ENCODE peak calls at places on chromosomes 11 and 22, in four cellular contexts. One of them, this sample, is unnamed.

GRCh38 chr22:27581241-27581640 is 220.3 kb downstream of the MN1 start:
- DNase-seq in naive B cell: no peak
- DNase-seq in activated naive CD4-positive, alpha-beta T cell treated with anti-CD3 and anti-CD28 coated beads, Interleukin-2, amount 50 U/mL, for 72 hours: no peak
- DNase-seq in left ventricle myocardium inferior: no peak
- DNase-seq in this sample: no peak

GRCh38 chr11:62600367-62601113 is 1.1 kb downstream of the MTA2 start:
- DNase-seq in naive B cell: no peak
- DNase-seq in activated naive CD4-positive, alpha-beta T cell treated with anti-CD3 and anti-CD28 coated beads, Interleukin-2, amount 50 U/mL, for 72 hours: no peak
- DNase-seq in left ventricle myocardium inferior: no peak
- DNase-seq in this sample: no peak

GRCh38 chr11:65968600-65969482 is 7.3 kb downstream of the SART1 start:
- DNase-seq in naive B cell: no peak
- DNase-seq in activated naive CD4-positive, alpha-beta T cell treated with anti-CD3 and anti-CD28 coated beads, Interleukin-2, amount 50 U/mL, for 72 hours: no peak
- DNase-seq in left ventricle myocardium inferior: no peak
- DNase-seq in this sample: no peak

GRCh38 chr11:47766363-47767227 is 546 bp downstream of the FNBP4 start:
- DNase-seq in naive B cell: peak
- DNase-seq in activated naive CD4-positive, alpha-beta T cell treated with anti-CD3 and anti-CD28 coated beads, Interleukin-2, amount 50 U/mL, for 72 hours: peak
- DNase-seq in left ventricle myocardium inferior: peak
- DNase-seq in this sample: peak

GRCh38 chr22:27416553-27417427 is 384.8 kb downstream of the MN1 start:
- DNase-seq in naive B cell: no peak
- DNase-seq in activated naive CD4-positive, alpha-beta T cell treated with anti-CD3 and anti-CD28 coated beads, Interleukin-2, amount 50 U/mL, for 72 hours: no peak
- DNase-seq in left ventricle myocardium inferior: no peak
- DNase-seq in this sample: peak

GRCh38 chr11:45238724-45239123 is 47.4 kb downstream of the SYT13 start:
- DNase-seq in naive B cell: no peak
- DNase-seq in activated naive CD4-positive, alpha-beta T cell treated with anti-CD3 and anti-CD28 coated beads, Interleukin-2, amount 50 U/mL, for 72 hours: no peak
- DNase-seq in left ventricle myocardium inferior: no peak
- DNase-seq in this sample: peak

GRCh38 chr22:23714596-23715588 is 24.1 kb downstream of the RGL4 start:
- DNase-seq in naive B cell: no peak
- DNase-seq in activated naive CD4-positive, alpha-beta T cell treated with anti-CD3 and anti-CD28 coated beads, Interleukin-2, amount 50 U/mL, for 72 hours: no peak
- DNase-seq in left ventricle myocardium inferior: no peak
- DNase-seq in this sample: no peak

GRCh38 chr22:17633217-17633997 is 4.9 kb upstream of the ATP6V1E1 start:
- DNase-seq in naive B cell: no peak
- DNase-seq in activated naive CD4-positive, alpha-beta T cell treated with anti-CD3 and anti-CD28 coated beads, Interleukin-2, amount 50 U/mL, for 72 hours: no peak
- DNase-seq in left ventricle myocardium inferior: no peak
- DNase-seq in this sample: peak

GRCh38 chr22:48757581-48757980 is 1070.1 kb downstream of the BRD1 start:
- DNase-seq in naive B cell: no peak
- DNase-seq in activated naive CD4-positive, alpha-beta T cell treated with anti-CD3 and anti-CD28 coated beads, Interleukin-2, amount 50 U/mL, for 72 hours: no peak
- DNase-seq in left ventricle myocardium inferior: no peak
- DNase-seq in this sample: no peak

GRCh38 chr11:86101941-86102407 is 33.1 kb upstream of the PICALM start:
- DNase-seq in naive B cell: no peak
- DNase-seq in activated naive CD4-positive, alpha-beta T cell treated with anti-CD3 and anti-CD28 coated beads, Interleukin-2, amount 50 U/mL, for 72 hours: no peak
- DNase-seq in left ventricle myocardium inferior: no peak
- DNase-seq in this sample: peak

GRCh38 chr11:17883946-17884345 is 128.9 kb downstream of the SERGEF start:
- DNase-seq in naive B cell: no peak
- DNase-seq in activated naive CD4-positive, alpha-beta T cell treated with anti-CD3 and anti-CD28 coated beads, Interleukin-2, amount 50 U/mL, for 72 hours: no peak
- DNase-seq in left ventricle myocardium inferior: no peak
- DNase-seq in this sample: no peak

GRCh38 chr11:116657842-116658825 is 114.7 kb downstream of the BUD13 start:
- DNase-seq in naive B cell: no peak
- DNase-seq in activated naive CD4-positive, alpha-beta T cell treated with anti-CD3 and anti-CD28 coated beads, Interleukin-2, amount 50 U/mL, for 72 hours: no peak
- DNase-seq in left ventricle myocardium inferior: no peak
- DNase-seq in this sample: no peak